ENCODE peak calls at places on chromosomes 3 and 15, in four cellular contexts. One of them, this sample, is unnamed.

GRCh38 chr3:154310840-154311239 is 13.4 kb downstream of the DHX36 start:
- DNase-seq in K562: no peak
- DNase-seq in GM12878: no peak
- DNase-seq in HL-60: no peak
- DNase-seq in this sample: no peak

GRCh38 chr3:122332551-122332950 is 7.5 kb downstream of the CSTA start:
- DNase-seq in GM12878: no peak
- DNase-seq in K562: no peak
- DNase-seq in HL-60: no peak
- DNase-seq in this sample: no peak

GRCh38 chr3:181461381-181461780 is 250.3 kb upstream of the SOX2 start:
- DNase-seq in HL-60: no peak
- DNase-seq in K562: no peak
- DNase-seq in GM12878: no peak
- DNase-seq in this sample: no peak

GRCh38 chr3:52554026-52554755 is 17.8 kb downstream of the UQCC5 start:
- DNase-seq in GM12878: no peak
- DNase-seq in HL-60: no peak
- DNase-seq in K562: no peak
- DNase-seq in this sample: no peak

GRCh38 chr3:6921041-6921440 is 60.1 kb downstream of the GRM7 start:
- DNase-seq in HL-60: no peak
- DNase-seq in GM12878: no peak
- DNase-seq in K562: no peak
- DNase-seq in this sample: no peak

GRCh38 chr3:177370396-177370795 is 173.1 kb upstream of the TBL1XR1 start:
- DNase-seq in K562: no peak
- DNase-seq in HL-60: no peak
- DNase-seq in GM12878: no peak
- DNase-seq in this sample: no peak

GRCh38 chr3:11604139-11604895 is 39.4 kb downstream of the VGLL4 start:
- DNase-seq in K562: peak; percentile 62
- DNase-seq in HL-60: no peak
- DNase-seq in GM12878: no peak
- DNase-seq in this sample: no peak

GRCh38 chr15:61639491-61639890 is 410.4 kb upstream of the RORA start:
- DNase-seq in K562: no peak
- DNase-seq in GM12878: no peak
- DNase-seq in HL-60: no peak
- DNase-seq in this sample: no peak

GRCh38 chr3:194986208-194987043 is 284.5 kb downstream of the XXYLT1 start:
- DNase-seq in HL-60: peak; percentile 82
- DNase-seq in K562: no peak
- DNase-seq in GM12878: no peak
- DNase-seq in this sample: no peak

GRCh38 chr3:13565581-13566461 is 16.9 kb downstream of the FBLN2 start:
- DNase-seq in GM12878: no peak
- DNase-seq in K562: no peak
- DNase-seq in HL-60: no peak
- DNase-seq in this sample: no peak

GRCh38 chr3:61724801-61725200 is 163.4 kb downstream of the PTPRG start:
- DNase-seq in GM12878: no peak
- DNase-seq in K562: no peak
- DNase-seq in HL-60: no peak
- DNase-seq in this sample: no peak

GRCh38 chr15:99474981-99475753 is 90.6 kb upstream of the MEF2A start:
- DNase-seq in K562: no peak
- DNase-seq in HL-60: no peak
- DNase-seq in GM12878: no peak
- DNase-seq in this sample: no peak

GRCh38 chr15:53762916-53763315 is 3.5 kb upstream of the WDR72 start:
- DNase-seq in GM12878: no peak
- DNase-seq in K562: no peak
- DNase-seq in HL-60: no peak
- DNase-seq in this sample: no peak

GRCh38 chr3:23667536-23668429 is 138.0 kb upstream of the UBE2E1 start:
- DNase-seq in K562: no peak
- DNase-seq in HL-60: no peak
- DNase-seq in GM12878: no peak
- DNase-seq in this sample: no peak

GRCh38 chr3:107421170-107421792 is 44.0 kb downstream of the CCDC54 start:
- DNase-seq in K562: peak; percentile 6
- DNase-seq in GM12878: no peak
- DNase-seq in HL-60: no peak
- DNase-seq in this sample: no peak

GRCh38 chr3:129610276-129610675 is 3.8 kb upstream of the PLXND1 start:
- DNase-seq in K562: no peak
- DNase-seq in GM12878: no peak
- DNase-seq in HL-60: no peak
- DNase-seq in this sample: no peak

GRCh38 chr15:48096813-48097212 is 24.0 kb upstream of the SLC24A5 start:
- DNase-seq in HL-60: no peak
- DNase-seq in GM12878: no peak
- DNase-seq in K562: no peak
- DNase-seq in this sample: no peak

GRCh38 chr15:90003736-90004135 is 2.6 kb downstream of the ZNF710 start:
- DNase-seq in K562: no peak
- DNase-seq in GM12878: no peak
- DNase-seq in HL-60: no peak
- DNase-seq in this sample: no peak

GRCh38 chr15:90006217-90007088 is 5.3 kb downstream of the ZNF710 start:
- DNase-seq in GM12878: no peak
- DNase-seq in K562: no peak
- DNase-seq in HL-60: no peak
- DNase-seq in this sample: no peak

GRCh38 chr15:90002428-90002844 is 1.3 kb downstream of the ZNF710 start:
- DNase-seq in K562: no peak
- DNase-seq in HL-60: no peak
- DNase-seq in GM12878: no peak
- DNase-seq in this sample: no peak

GRCh38 chr15:90004671-90005070 is 3.5 kb downstream of the ZNF710 start:
- DNase-seq in GM12878: no peak
- DNase-seq in K562: no peak
- DNase-seq in HL-60: peak; percentile 68
- DNase-seq in this sample: no peak

DNA sequence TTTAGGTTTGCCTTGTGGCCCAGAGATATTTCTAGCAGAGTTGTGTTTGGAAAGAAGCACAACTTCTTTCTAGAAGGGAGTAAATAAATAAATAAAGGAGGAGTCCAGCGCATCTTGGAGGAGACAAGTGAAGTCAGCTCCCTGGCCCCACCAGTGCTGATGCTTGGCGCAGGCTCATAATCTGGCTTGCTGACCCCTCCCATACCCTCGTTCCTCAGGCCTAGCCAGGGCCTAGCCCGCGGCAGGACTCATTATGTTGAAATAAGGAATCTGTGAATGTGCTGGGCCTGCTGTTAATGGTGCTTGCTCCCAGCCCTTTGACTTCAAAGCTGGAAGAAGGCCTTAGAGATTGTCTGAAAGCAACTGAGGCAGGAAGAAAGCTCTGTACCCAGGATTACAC is 3.1 kb downstream of the ZNF710 start:
- DNase-seq in K562: no peak
- DNase-seq in HL-60: no peak
- DNase-seq in GM12878: no peak
- DNase-seq in this sample: no peak
- TF ChIP-seq SPI1 in K562: no peak
- TF ChIP-seq SPI1 in HL-60: no peak
- TF ChIP-seq SPI1 in GM12878: no peak
- TF ChIP-seq SPI1 in this sample: no peak

DNA sequence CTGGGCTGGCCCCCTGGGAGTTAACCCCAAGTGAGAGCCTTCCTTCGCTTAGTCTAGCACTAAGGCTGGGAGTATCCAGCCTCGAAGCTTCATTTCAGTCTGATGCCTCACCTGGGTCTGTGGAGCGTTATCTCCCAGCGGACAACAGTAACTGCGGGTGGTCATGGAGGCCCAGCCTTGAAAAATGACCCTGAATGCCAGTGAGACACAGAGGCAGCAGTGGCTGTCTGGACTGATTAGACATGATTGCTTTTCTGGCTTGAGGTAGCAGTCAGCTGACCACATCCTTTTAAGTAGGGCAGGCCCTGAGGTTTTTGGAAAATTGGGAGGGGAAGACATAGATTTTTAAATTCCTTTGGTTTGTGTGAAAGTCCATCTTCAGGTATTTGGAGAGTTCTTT is 28.2 kb upstream of the TRIM59 start:
- DNase-seq in GM12878: no peak
- DNase-seq in HL-60: no peak
- DNase-seq in K562: no peak
- DNase-seq in this sample: no peak
- TF ChIP-seq POLR2AphosphoS5 in GM12878: no peak
- TF ChIP-seq POLR2AphosphoS5 in HL-60: no peak
- TF ChIP-seq POLR2AphosphoS5 in K562: no peak
- TF ChIP-seq POLR2AphosphoS5 in this sample: no peak

GRCh38 chr15:71278989-71279756 is 163.9 kb downstream of the THSD4 start:
- DNase-seq in GM12878: no peak
- DNase-seq in HL-60: no peak
- DNase-seq in K562: no peak
- DNase-seq in this sample: no peak
- TF ChIP-seq SPI1 in GM12878: no peak
- TF ChIP-seq SPI1 in HL-60: no peak
- TF ChIP-seq SPI1 in K562: no peak
- TF ChIP-seq SPI1 in this sample: no peak

GRCh38 chr3:152360966-152361365 is 92.2 kb downstream of the MBNL1 start:
- DNase-seq in GM12878: no peak
- DNase-seq in HL-60: no peak
- DNase-seq in K562: no peak
- DNase-seq in this sample: no peak

GRCh38 chr3:152365126-152365525 is 96.4 kb downstream of the MBNL1 start:
- DNase-seq in K562: no peak
- DNase-seq in GM12878: no peak
- DNase-seq in HL-60: no peak
- DNase-seq in this sample: no peak

GRCh38 chr3:152364237-152364636 is 95.5 kb downstream of the MBNL1 start:
- DNase-seq in HL-60: no peak
- DNase-seq in K562: no peak
- DNase-seq in GM12878: no peak
- DNase-seq in this sample: no peak

GRCh38 chr3:152362086-152362485 is 93.4 kb downstream of the MBNL1 start:
- DNase-seq in GM12878: no peak
- DNase-seq in K562: no peak
- DNase-seq in HL-60: no peak
- DNase-seq in this sample: no peak

GRCh38 chr3:152365766-152366593 is 97.3 kb downstream of the MBNL1 start:
- DNase-seq in HL-60: no peak
- DNase-seq in K562: no peak
- DNase-seq in GM12878: no peak
- DNase-seq in this sample: no peak
- TF ChIP-seq POLR2AphosphoS5 in HL-60: no peak
- TF ChIP-seq POLR2AphosphoS5 in K562: no peak
- TF ChIP-seq POLR2AphosphoS5 in GM12878: no peak
- TF ChIP-seq POLR2AphosphoS5 in this sample: no peak

DNA sequence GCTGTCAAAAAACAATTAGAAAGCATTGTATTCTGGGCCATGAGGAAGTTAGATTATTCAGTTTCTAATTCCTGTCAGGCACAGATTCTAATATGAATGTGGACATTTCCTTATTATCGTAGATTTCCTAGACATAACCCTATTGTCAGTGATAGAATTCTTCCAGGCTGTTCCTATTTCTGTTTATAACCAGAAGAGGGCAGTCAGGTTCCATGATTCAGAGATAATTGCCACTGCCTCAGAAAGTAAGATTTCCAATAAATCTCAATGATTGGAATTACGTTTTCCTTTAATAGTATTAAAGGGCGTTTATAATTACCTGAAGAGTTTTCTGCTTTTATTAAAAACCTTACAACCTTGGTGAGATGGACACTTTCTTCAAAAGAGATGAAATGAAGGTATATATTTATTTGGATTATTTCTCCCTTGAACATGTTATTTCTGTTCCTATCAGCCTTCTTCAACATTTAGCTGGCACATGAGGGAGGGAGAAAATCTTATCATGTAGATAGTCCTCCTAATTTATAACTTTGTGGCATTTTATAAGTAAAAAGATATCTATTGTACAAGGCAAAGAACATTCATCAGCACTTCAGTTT is 439.2 kb downstream of the MCTP2 start:
- DNase-seq in GM12878: no peak
- DNase-seq in HL-60: no peak
- DNase-seq in K562: peak; percentile 30
- DNase-seq in this sample: peak; percentile 25
- TF ChIP-seq SPI1 in GM12878: no peak
- TF ChIP-seq SPI1 in HL-60: no peak
- TF ChIP-seq SPI1 in K562: no peak
- TF ChIP-seq SPI1 in this sample: no peak

GRCh38 chr3:38346584-38347410 is at the start of gene XYLB:
- DNase-seq in K562: peak; percentile 96
- DNase-seq in GM12878: peak; percentile 44
- DNase-seq in HL-60: peak; percentile 79
- DNase-seq in this sample: peak; percentile 89
- TF ChIP-seq POLR2AphosphoS5 in K562: peak; percentile 56
- TF ChIP-seq POLR2AphosphoS5 in GM12878: no peak
- TF ChIP-seq POLR2AphosphoS5 in HL-60: peak; percentile 67
- TF ChIP-seq POLR2AphosphoS5 in this sample: no peak

GRCh38 chr3:8255771-8256170 is 245.9 kb upstream of the LMCD1 start:
- DNase-seq in HL-60: no peak
- DNase-seq in GM12878: no peak
- DNase-seq in K562: no peak
- DNase-seq in this sample: no peak

GRCh38 chr3:8266679-8267267 is 234.8 kb upstream of the LMCD1 start:
- DNase-seq in GM12878: no peak
- DNase-seq in K562: no peak
- DNase-seq in HL-60: no peak
- DNase-seq in this sample: no peak

DNA sequence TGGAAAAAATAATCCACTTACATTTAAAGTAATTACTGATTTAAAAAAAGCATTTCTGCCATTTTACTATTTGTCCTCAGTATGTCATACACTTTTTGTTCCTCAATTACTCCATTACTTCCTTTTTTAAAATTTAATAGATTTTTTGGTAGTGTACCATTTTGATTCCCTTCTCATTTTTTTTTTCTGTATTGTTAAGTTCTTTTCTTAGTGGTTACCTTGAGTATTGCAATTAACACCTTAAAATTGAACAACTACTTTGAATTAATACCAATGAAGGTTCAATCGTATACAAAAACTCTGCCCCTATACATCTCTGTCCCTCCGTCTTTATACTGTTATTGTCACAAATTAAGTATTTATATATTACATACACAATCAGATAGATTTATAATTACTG is 240.6 kb upstream of the LMCD1 start:
- DNase-seq in HL-60: no peak
- DNase-seq in K562: no peak
- DNase-seq in GM12878: no peak
- DNase-seq in this sample: no peak
- TF ChIP-seq SPI1 in HL-60: no peak
- TF ChIP-seq SPI1 in K562: no peak
- TF ChIP-seq SPI1 in GM12878: no peak
- TF ChIP-seq SPI1 in this sample: no peak

This sample was measured in GM12891.